ENCODE peak calls at places on chromosomes 6 and 20, in five cellular contexts. One of them, this sample, is unnamed.

GRCh38 chr20:34364013-34364382 is 925 bp downstream of the ITCH start:
- DNase-seq in activated CD8-positive, alpha-beta T cell treated with anti-CD3 and anti-CD28 coated beads for 36 hours: peak; percentile 64
- DNase-seq in endothelial cell: no peak
- DNase-seq in fibroblast of mammary gland: peak; percentile 56
- DNase-seq in brain microvascular endothelial cell: peak; percentile 27
- DNase-seq in this sample: no peak

GRCh38 chr20:20212675-20213096 is 155.2 kb upstream of the INSM1 start:
- DNase-seq in activated CD8-positive, alpha-beta T cell treated with anti-CD3 and anti-CD28 coated beads for 36 hours: no peak
- DNase-seq in brain microvascular endothelial cell: no peak
- DNase-seq in fibroblast of mammary gland: no peak
- DNase-seq in endothelial cell: no peak
- DNase-seq in this sample: no peak

GRCh38 chr20:19850190-19850533 is 92.1 kb downstream of the RIN2 start:
- DNase-seq in endothelial cell: no peak
- DNase-seq in brain microvascular endothelial cell: no peak
- DNase-seq in fibroblast of mammary gland: no peak
- DNase-seq in activated CD8-positive, alpha-beta T cell treated with anti-CD3 and anti-CD28 coated beads for 36 hours: no peak
- DNase-seq in this sample: no peak

GRCh38 chr6:19789100-19789805 is 47.9 kb upstream of the ID4 start:
- DNase-seq in endothelial cell: no peak
- DNase-seq in fibroblast of mammary gland: no peak
- DNase-seq in activated CD8-positive, alpha-beta T cell treated with anti-CD3 and anti-CD28 coated beads for 36 hours: no peak
- DNase-seq in brain microvascular endothelial cell: peak; percentile 40
- DNase-seq in this sample: no peak

GRCh38 chr20:24949756-24950127 is 673 bp downstream of the CST7 start:
- DNase-seq in endothelial cell: no peak
- DNase-seq in fibroblast of mammary gland: no peak
- DNase-seq in activated CD8-positive, alpha-beta T cell treated with anti-CD3 and anti-CD28 coated beads for 36 hours: peak; percentile 35
- DNase-seq in brain microvascular endothelial cell: no peak
- DNase-seq in this sample: peak; percentile 84

GRCh38 chr20:36082516-36082915 is 72.0 kb upstream of the EPB41L1 start:
- DNase-seq in fibroblast of mammary gland: no peak
- DNase-seq in activated CD8-positive, alpha-beta T cell treated with anti-CD3 and anti-CD28 coated beads for 36 hours: no peak
- DNase-seq in brain microvascular endothelial cell: no peak
- DNase-seq in endothelial cell: no peak
- DNase-seq in this sample: no peak

GRCh38 chr6:129863664-129864063 is 2.5 kb upstream of the TMEM244 start:
- DNase-seq in brain microvascular endothelial cell: peak; percentile 22
- DNase-seq in endothelial cell: no peak
- DNase-seq in activated CD8-positive, alpha-beta T cell treated with anti-CD3 and anti-CD28 coated beads for 36 hours: no peak
- DNase-seq in fibroblast of mammary gland: peak; percentile 85
- DNase-seq in this sample: no peak

GRCh38 chr6:130928158-130928917 is 101.1 kb downstream of the SMLR1 start:
- DNase-seq in endothelial cell: no peak
- DNase-seq in fibroblast of mammary gland: no peak
- DNase-seq in brain microvascular endothelial cell: no peak
- DNase-seq in activated CD8-positive, alpha-beta T cell treated with anti-CD3 and anti-CD28 coated beads for 36 hours: no peak
- DNase-seq in this sample: no peak

GRCh38 chr6:30378290-30378937 is 33.5 kb downstream of the RPP21 start:
- DNase-seq in activated CD8-positive, alpha-beta T cell treated with anti-CD3 and anti-CD28 coated beads for 36 hours: no peak
- DNase-seq in fibroblast of mammary gland: peak; percentile 33
- DNase-seq in endothelial cell: no peak
- DNase-seq in brain microvascular endothelial cell: no peak
- DNase-seq in this sample: no peak

GRCh38 chr20:23136893-23137745 is 51.0 kb upstream of the CD93 start:
- DNase-seq in brain microvascular endothelial cell: no peak
- DNase-seq in activated CD8-positive, alpha-beta T cell treated with anti-CD3 and anti-CD28 coated beads for 36 hours: no peak
- DNase-seq in endothelial cell: no peak
- DNase-seq in fibroblast of mammary gland: no peak
- DNase-seq in this sample: no peak

DNA sequence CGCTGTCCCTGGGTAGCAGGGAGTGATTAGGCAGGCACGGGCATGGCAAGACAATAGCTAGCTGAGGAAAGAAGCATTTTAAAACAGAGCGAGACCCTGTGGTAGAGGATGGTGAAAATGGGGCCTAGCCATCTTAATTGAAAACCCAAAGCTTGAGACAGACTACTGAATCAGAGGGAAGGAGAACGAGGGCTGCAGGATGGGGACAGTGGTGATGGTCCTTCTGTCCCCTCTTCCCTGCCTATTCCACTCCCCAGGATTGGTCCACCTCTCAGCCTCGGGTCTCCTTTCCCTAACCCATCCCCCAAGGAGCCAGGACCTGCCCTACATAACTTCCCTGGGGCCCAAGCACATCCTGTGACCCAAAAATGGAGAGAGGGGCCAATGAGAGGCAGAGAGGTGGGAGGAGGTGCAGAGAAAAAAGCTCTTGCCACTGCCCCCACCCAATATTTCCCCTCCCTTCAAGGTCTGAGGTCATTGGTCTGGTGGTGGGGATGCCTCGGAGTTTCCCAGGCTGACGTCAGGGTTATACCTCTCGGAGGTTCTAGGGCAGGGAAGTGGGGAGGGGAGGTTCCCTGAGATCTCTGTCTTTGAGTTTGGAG is 884 bp upstream of the CUTA start:
- DNase-seq in fibroblast of mammary gland: peak; percentile 34
- DNase-seq in brain microvascular endothelial cell: peak; percentile 47
- DNase-seq in endothelial cell: no peak
- DNase-seq in activated CD8-positive, alpha-beta T cell treated with anti-CD3 and anti-CD28 coated beads for 36 hours: peak; percentile 87
- DNase-seq in this sample: no peak
- TF ChIP-seq CTCF in fibroblast of mammary gland: no peak
- TF ChIP-seq CTCF in brain microvascular endothelial cell: no peak
- TF ChIP-seq CTCF in endothelial cell: no peak
- TF ChIP-seq CTCF in activated CD8-positive, alpha-beta T cell treated with anti-CD3 and anti-CD28 coated beads for 36 hours: no peak
- TF ChIP-seq CTCF in this sample: no peak

GRCh38 chr20:63782051-63782471 is 42.5 kb downstream of the SLC2A4RG start:
- DNase-seq in brain microvascular endothelial cell: no peak
- DNase-seq in activated CD8-positive, alpha-beta T cell treated with anti-CD3 and anti-CD28 coated beads for 36 hours: peak; percentile 80
- DNase-seq in endothelial cell: no peak
- DNase-seq in fibroblast of mammary gland: no peak
- DNase-seq in this sample: no peak
- TF ChIP-seq CTCF in brain microvascular endothelial cell: no peak
- TF ChIP-seq CTCF in activated CD8-positive, alpha-beta T cell treated with anti-CD3 and anti-CD28 coated beads for 36 hours: peak; percentile 41
- TF ChIP-seq CTCF in endothelial cell: no peak
- TF ChIP-seq CTCF in fibroblast of mammary gland: no peak
- TF ChIP-seq CTCF in this sample: no peak

DNA sequence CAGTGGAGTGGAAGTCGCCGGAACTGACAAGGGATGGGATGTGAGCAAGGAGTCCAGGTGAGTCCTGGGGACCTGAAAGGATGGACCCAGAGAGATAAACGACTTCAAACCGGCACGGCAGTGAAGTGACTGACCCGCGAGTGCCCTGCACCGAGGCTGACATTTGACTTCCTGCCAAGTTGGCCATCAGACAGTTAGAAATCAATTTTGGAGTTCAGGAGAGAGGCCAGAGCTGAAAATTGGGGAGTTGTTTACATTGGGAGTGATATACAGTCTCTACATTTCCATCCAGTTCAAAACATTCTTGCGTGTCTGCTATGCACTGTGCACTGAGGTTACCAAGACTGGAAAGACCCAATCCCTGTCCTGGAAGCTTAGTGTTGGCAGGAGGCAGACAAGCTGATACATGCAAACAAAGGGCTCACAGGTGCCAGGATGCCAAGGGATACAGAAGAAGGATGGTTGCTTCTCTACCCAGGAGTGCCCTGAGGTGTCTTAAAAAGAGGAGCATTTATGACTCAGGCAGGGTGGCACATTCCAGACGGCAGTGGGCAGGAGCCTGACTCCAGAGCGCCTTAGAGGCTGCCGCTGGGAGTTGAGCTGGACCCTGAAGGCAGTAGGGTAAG is 186.6 kb downstream of the MTHFD1L start:
- DNase-seq in brain microvascular endothelial cell: no peak
- DNase-seq in endothelial cell: no peak
- DNase-seq in fibroblast of mammary gland: no peak
- DNase-seq in activated CD8-positive, alpha-beta T cell treated with anti-CD3 and anti-CD28 coated beads for 36 hours: no peak
- DNase-seq in this sample: peak; percentile 76
- TF ChIP-seq CTCF in brain microvascular endothelial cell: no peak
- TF ChIP-seq CTCF in endothelial cell: no peak
- TF ChIP-seq CTCF in fibroblast of mammary gland: no peak
- TF ChIP-seq CTCF in activated CD8-positive, alpha-beta T cell treated with anti-CD3 and anti-CD28 coated beads for 36 hours: no peak
- TF ChIP-seq CTCF in this sample: no peak

GRCh38 chr6:158205220-158205944 is 37.2 kb downstream of the GTF2H5 start:
- DNase-seq in brain microvascular endothelial cell: no peak
- DNase-seq in activated CD8-positive, alpha-beta T cell treated with anti-CD3 and anti-CD28 coated beads for 36 hours: no peak
- DNase-seq in fibroblast of mammary gland: no peak
- DNase-seq in endothelial cell: peak; percentile 31
- DNase-seq in this sample: no peak
- TF ChIP-seq CTCF in brain microvascular endothelial cell: peak; percentile 64
- TF ChIP-seq CTCF in activated CD8-positive, alpha-beta T cell treated with anti-CD3 and anti-CD28 coated beads for 36 hours: peak; percentile 67
- TF ChIP-seq CTCF in fibroblast of mammary gland: peak; percentile 46
- TF ChIP-seq CTCF in endothelial cell: peak; percentile 75
- TF ChIP-seq CTCF in this sample: peak; percentile 47

GRCh38 chr6:5395719-5396118 is 134.4 kb downstream of the FARS2 start:
- DNase-seq in endothelial cell: no peak
- DNase-seq in brain microvascular endothelial cell: no peak
- DNase-seq in activated CD8-positive, alpha-beta T cell treated with anti-CD3 and anti-CD28 coated beads for 36 hours: no peak
- DNase-seq in fibroblast of mammary gland: no peak
- DNase-seq in this sample: no peak
- TF ChIP-seq CTCF in endothelial cell: peak; percentile 29
- TF ChIP-seq CTCF in brain microvascular endothelial cell: no peak
- TF ChIP-seq CTCF in activated CD8-positive, alpha-beta T cell treated with anti-CD3 and anti-CD28 coated beads for 36 hours: peak; percentile 10
- TF ChIP-seq CTCF in fibroblast of mammary gland: no peak
- TF ChIP-seq CTCF in this sample: peak; percentile 18

GRCh38 chr20:13008761-13009681 is at the start of gene SPTLC3:
- DNase-seq in brain microvascular endothelial cell: peak; percentile 21
- DNase-seq in fibroblast of mammary gland: peak; percentile 46
- DNase-seq in activated CD8-positive, alpha-beta T cell treated with anti-CD3 and anti-CD28 coated beads for 36 hours: peak; percentile 40
- DNase-seq in endothelial cell: no peak
- DNase-seq in this sample: no peak
- TF ChIP-seq CTCF in brain microvascular endothelial cell: peak; percentile 28
- TF ChIP-seq CTCF in fibroblast of mammary gland: no peak
- TF ChIP-seq CTCF in activated CD8-positive, alpha-beta T cell treated with anti-CD3 and anti-CD28 coated beads for 36 hours: no peak
- TF ChIP-seq CTCF in endothelial cell: no peak
- TF ChIP-seq CTCF in this sample: peak; percentile 20

GRCh38 chr20:1137236-1137635 is 18.8 kb downstream of the PSMF1 start:
- DNase-seq in activated CD8-positive, alpha-beta T cell treated with anti-CD3 and anti-CD28 coated beads for 36 hours: no peak
- DNase-seq in fibroblast of mammary gland: no peak
- DNase-seq in endothelial cell: no peak
- DNase-seq in brain microvascular endothelial cell: no peak
- DNase-seq in this sample: no peak

GRCh38 chr20:1130849-1131248 is 12.4 kb downstream of the PSMF1 start:
- DNase-seq in brain microvascular endothelial cell: no peak
- DNase-seq in activated CD8-positive, alpha-beta T cell treated with anti-CD3 and anti-CD28 coated beads for 36 hours: no peak
- DNase-seq in fibroblast of mammary gland: no peak
- DNase-seq in endothelial cell: no peak
- DNase-seq in this sample: no peak

GRCh38 chr20:1130058-1130694 is 11.8 kb downstream of the PSMF1 start:
- DNase-seq in endothelial cell: no peak
- DNase-seq in brain microvascular endothelial cell: no peak
- DNase-seq in activated CD8-positive, alpha-beta T cell treated with anti-CD3 and anti-CD28 coated beads for 36 hours: no peak
- DNase-seq in fibroblast of mammary gland: no peak
- DNase-seq in this sample: no peak

GRCh38 chr20:1134836-1135235 is 16.4 kb downstream of the PSMF1 start:
- DNase-seq in brain microvascular endothelial cell: no peak
- DNase-seq in activated CD8-positive, alpha-beta T cell treated with anti-CD3 and anti-CD28 coated beads for 36 hours: no peak
- DNase-seq in fibroblast of mammary gland: no peak
- DNase-seq in endothelial cell: no peak
- DNase-seq in this sample: no peak

GRCh38 chr20:1134355-1134754 is 16.0 kb downstream of the PSMF1 start:
- DNase-seq in brain microvascular endothelial cell: no peak
- DNase-seq in fibroblast of mammary gland: no peak
- DNase-seq in activated CD8-positive, alpha-beta T cell treated with anti-CD3 and anti-CD28 coated beads for 36 hours: peak; percentile 26
- DNase-seq in endothelial cell: no peak
- DNase-seq in this sample: no peak
- TF ChIP-seq CTCF in brain microvascular endothelial cell: no peak
- TF ChIP-seq CTCF in fibroblast of mammary gland: no peak
- TF ChIP-seq CTCF in activated CD8-positive, alpha-beta T cell treated with anti-CD3 and anti-CD28 coated beads for 36 hours: no peak
- TF ChIP-seq CTCF in endothelial cell: no peak
- TF ChIP-seq CTCF in this sample: no peak

GRCh38 chr6:98846021-98846380 is 11.6 kb downstream of the POU3F2 start:
- DNase-seq in endothelial cell: no peak
- DNase-seq in brain microvascular endothelial cell: no peak
- DNase-seq in activated CD8-positive, alpha-beta T cell treated with anti-CD3 and anti-CD28 coated beads for 36 hours: no peak
- DNase-seq in fibroblast of mammary gland: no peak
- DNase-seq in this sample: no peak
- TF ChIP-seq CTCF in endothelial cell: no peak
- TF ChIP-seq CTCF in brain microvascular endothelial cell: no peak
- TF ChIP-seq CTCF in activated CD8-positive, alpha-beta T cell treated with anti-CD3 and anti-CD28 coated beads for 36 hours: peak; percentile 11
- TF ChIP-seq CTCF in fibroblast of mammary gland: no peak
- TF ChIP-seq CTCF in this sample: no peak

GRCh38 chr6:107185570-107185969 is 70.3 kb upstream of the BEND3 start:
- DNase-seq in endothelial cell: peak; percentile 11
- DNase-seq in brain microvascular endothelial cell: peak; percentile 10
- DNase-seq in activated CD8-positive, alpha-beta T cell treated with anti-CD3 and anti-CD28 coated beads for 36 hours: no peak
- DNase-seq in fibroblast of mammary gland: peak; percentile 31
- DNase-seq in this sample: no peak
- TF ChIP-seq CTCF in endothelial cell: no peak
- TF ChIP-seq CTCF in brain microvascular endothelial cell: peak; percentile 48
- TF ChIP-seq CTCF in activated CD8-positive, alpha-beta T cell treated with anti-CD3 and anti-CD28 coated beads for 36 hours: no peak
- TF ChIP-seq CTCF in fibroblast of mammary gland: peak; percentile 25
- TF ChIP-seq CTCF in this sample: peak; percentile 41

GRCh38 chr6:47646689-47647088 is 51.7 kb upstream of the ADGRF4 start:
- DNase-seq in fibroblast of mammary gland: no peak
- DNase-seq in brain microvascular endothelial cell: no peak
- DNase-seq in activated CD8-positive, alpha-beta T cell treated with anti-CD3 and anti-CD28 coated beads for 36 hours: no peak
- DNase-seq in endothelial cell: no peak
- DNase-seq in this sample: no peak
- TF ChIP-seq CTCF in fibroblast of mammary gland: no peak
- TF ChIP-seq CTCF in brain microvascular endothelial cell: no peak
- TF ChIP-seq CTCF in activated CD8-positive, alpha-beta T cell treated with anti-CD3 and anti-CD28 coated beads for 36 hours: no peak
- TF ChIP-seq CTCF in endothelial cell: no peak
- TF ChIP-seq CTCF in this sample: no peak